ENCODE peak calls at places on chromosomes 7 and 10, in ten cellular contexts. H, A, F, E, I, S, G, M, J and U are unnamed samples.

GRCh38 chr7:70833726-70834125 is 298.2 kb upstream of the GALNT17 start:
- DNase-seq in H (peak), A (no peak), F (no peak), E (no peak), I (no peak), S (no peak), G (no peak), M (no peak), J (peak), U (peak)

GRCh38 chr7:37045786-37046185 is 321.5 kb upstream of the AOAH start:
- DNase-seq in H (no peak), A (no peak), F (no peak), E (no peak), I (no peak), S (no peak), G (no peak), M (no peak), J (no peak), U (no peak)

GRCh38 chr7:17773289-17773626 is 167.0 kb downstream of the SNX13 start:
- DNase-seq in H (peak), A (no peak), F (peak), E (no peak), I (peak), S (no peak), G (no peak), M (no peak), J (peak), U (peak)

GRCh38 chr10:6273351-6273750 is 70.6 kb downstream of the PFKFB3 start:
- DNase-seq in H (no peak), A (no peak), F (no peak), E (no peak), I (no peak), S (no peak), G (no peak), M (no peak), J (no peak), U (no peak)

GRCh38 chr10:3538291-3538849 is 246.6 kb downstream of the KLF6 start:
- DNase-seq in H (no peak), A (no peak), F (no peak), E (no peak), I (no peak), S (no peak), G (no peak), M (no peak), J (peak), U (no peak)

GRCh38 chr10:128180843-128181242 is 54.6 kb upstream of the MKI67 start:
- DNase-seq in H (no peak), A (no peak), F (peak), E (no peak), I (no peak), S (no peak), G (no peak), M (no peak), J (no peak), U (no peak)

GRCh38 chr10:5743736-5744135 is 59.1 kb downstream of the TASOR2 start:
- DNase-seq in H (no peak), A (no peak), F (no peak), E (no peak), I (no peak), S (no peak), G (no peak), M (no peak), J (no peak), U (no peak)

GRCh38 chr10:89351402-89352038 is 23.7 kb downstream of the IFIT3 start:
- DNase-seq in H (no peak), A (no peak), F (peak), E (no peak), I (no peak), S (no peak), G (no peak), M (no peak), J (peak), U (no peak)

GRCh38 chr10:86377797-86378146 is 11.2 kb upstream of the GRID1 start:
- DNase-seq in H (no peak), A (no peak), F (no peak), E (no peak), I (no peak), S (peak), G (no peak), M (no peak), J (no peak), U (no peak)

GRCh38 chr7:99860281-99861127 is 16.3 kb downstream of the OR2AE1 start:
- DNase-seq in H (peak), A (no peak), F (no peak), E (peak), I (peak), S (peak), G (peak), M (peak), J (peak), U (peak)

GRCh38 chr10:48493083-48493871 is 111.6 kb downstream of the ARHGAP22 start:
- DNase-seq in H (no peak), A (no peak), F (peak), E (no peak), I (no peak), S (peak), G (no peak), M (no peak), J (peak), U (no peak)

DNA sequence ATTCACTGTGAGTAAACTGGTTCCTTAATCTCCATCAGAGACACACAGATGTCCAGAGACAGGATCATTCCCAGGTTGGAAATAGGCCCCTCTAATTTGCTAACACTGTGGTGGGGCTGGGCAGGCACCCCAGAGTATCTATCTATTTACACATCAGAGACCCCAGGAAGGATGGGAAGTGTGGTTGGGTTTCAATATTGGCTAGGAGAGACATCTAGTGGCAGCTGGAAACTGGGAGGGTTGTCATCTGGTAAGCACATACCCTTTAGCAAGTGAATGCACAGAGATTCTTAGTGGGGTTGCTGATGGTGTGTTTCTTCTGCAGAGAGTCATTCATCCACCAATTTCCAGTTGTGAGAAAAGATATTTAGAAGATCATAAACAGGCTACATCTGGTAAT is 36.0 kb upstream of the NRG3 start:
- DNase-seq in H (no peak), A (no peak), F (peak), E (no peak), I (no peak), S (no peak), G (no peak), M (no peak), J (peak), U (no peak)
- TF ChIP-seq CTCF in H (no peak), A (no peak), F (peak), E (no peak), I (no peak), S (no peak), G (no peak), M (no peak), J (no peak), U (peak)

DNA sequence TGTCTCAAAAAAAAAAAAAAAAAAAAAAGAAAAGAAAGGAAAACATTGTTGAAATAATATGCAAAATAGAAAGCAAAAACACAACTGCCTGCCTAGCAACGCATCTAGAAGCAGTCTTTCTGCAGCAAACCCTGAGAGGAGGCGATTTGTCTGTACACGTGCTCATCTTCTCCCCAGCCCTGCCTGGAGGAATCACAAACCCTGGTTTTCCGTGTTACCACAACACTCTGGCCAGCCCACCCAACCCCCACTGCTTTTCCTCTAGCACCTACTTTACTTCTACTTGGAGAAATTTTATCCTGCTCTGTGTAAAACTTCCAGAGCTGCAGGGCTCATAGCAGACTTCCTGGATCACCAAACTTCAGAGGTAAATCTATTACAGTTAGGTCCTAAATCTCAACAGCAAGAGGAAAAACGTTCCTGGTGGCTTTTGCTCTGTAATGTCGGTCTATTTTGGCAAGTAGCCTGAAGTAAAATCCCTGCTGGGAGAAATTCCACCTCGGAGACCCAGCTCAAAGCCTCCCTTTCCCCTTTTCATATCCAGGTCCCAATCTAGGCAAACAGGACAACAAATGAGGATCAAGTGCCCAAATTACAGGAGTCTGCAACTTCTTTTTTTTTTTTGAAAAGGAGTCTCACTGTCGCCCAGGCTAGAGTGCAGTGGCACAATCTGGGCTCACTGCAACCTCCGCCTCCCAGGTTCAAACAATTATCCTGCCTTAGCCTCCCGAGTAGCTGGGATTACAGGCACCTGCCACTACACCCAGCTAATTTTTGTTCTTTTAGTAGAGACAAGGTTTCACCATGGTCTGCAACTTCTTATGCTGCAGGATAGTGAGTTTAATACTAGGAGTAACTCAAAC is 91.6 kb downstream of the DNMBP start:
- DNase-seq in H (peak), A (peak), F (no peak), E (no peak), I (no peak), S (peak), G (peak), M (no peak), J (no peak), U (no peak)
- H3K4me3 ChIP-seq in H (peak), A (no peak), F (no peak), E (no peak), I (no peak), S (peak), G (peak), M (peak), J (no peak), U (peak)

GRCh38 chr10:12717981-12718707 is 283.4 kb downstream of the CCDC3 start:
- DNase-seq in H (no peak), A (no peak), F (no peak), E (no peak), I (peak), S (no peak), G (no peak), M (no peak), J (peak), U (no peak)
- TF ChIP-seq CTCF in H (peak), A (no peak), F (no peak), E (peak), I (peak), S (peak), G (peak), M (peak), J (peak), U (peak)

GRCh38 chr7:38702002-38702535 is 70.9 kb upstream of the AMPH start:
- DNase-seq in H (no peak), A (no peak), F (no peak), E (no peak), I (no peak), S (no peak), G (no peak), M (no peak), J (peak), U (no peak)
- H3K4me3 ChIP-seq in H (no peak), A (no peak), F (no peak), E (no peak), I (no peak), S (no peak), G (no peak), M (no peak), J (no peak), U (no peak)

DNA sequence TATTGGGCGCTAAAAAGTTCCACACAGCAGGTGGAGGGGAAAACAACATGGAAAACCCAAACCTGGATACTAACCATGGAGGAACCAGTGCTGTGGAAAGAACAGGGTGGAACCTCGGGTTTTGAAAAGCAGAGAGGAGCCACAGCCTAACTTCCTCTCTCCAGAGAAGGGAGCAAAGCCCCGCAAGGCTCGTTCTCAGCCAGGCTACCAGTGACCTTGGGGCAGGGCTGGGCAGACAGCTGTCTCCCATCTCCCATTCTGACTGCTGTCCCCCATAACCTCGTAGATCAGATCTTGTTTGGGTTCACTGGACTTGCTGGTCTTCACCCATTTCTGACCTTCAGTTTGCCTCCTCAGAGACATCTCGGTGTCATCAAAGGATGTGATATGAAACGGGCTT is 47.5 kb upstream of the FGFR2 start:
- DNase-seq in H (no peak), A (no peak), F (no peak), E (no peak), I (no peak), S (no peak), G (no peak), M (no peak), J (no peak), U (no peak)
- TF ChIP-seq CTCF in H (no peak), A (no peak), F (no peak), E (no peak), I (no peak), S (no peak), G (no peak), M (no peak), J (no peak), U (no peak)

GRCh38 chr10:97444212-97444611 is 1.6 kb downstream of the EXOSC1 start:
- DNase-seq in H (no peak), A (no peak), F (peak), E (no peak), I (no peak), S (no peak), G (no peak), M (no peak), J (no peak), U (no peak)
- H3K4me3 ChIP-seq in H (no peak), A (no peak), F (peak), E (no peak), I (no peak), S (no peak), G (no peak), M (no peak), J (no peak), U (no peak)

GRCh38 chr7:41977165-41977651 is 259.8 kb downstream of the GLI3 start:
- DNase-seq in H (peak), A (no peak), F (peak), E (no peak), I (peak), S (peak), G (no peak), M (peak), J (peak), U (peak)
- TF ChIP-seq CTCF in H (peak), A (peak), F (peak), E (peak), I (peak), S (peak), G (peak), M (peak), J (peak), U (peak)